ENCODE peak calls at places on chromosomes 3 and 15, in four cellular contexts. A, L, K and Q are unnamed samples.

GRCh38 chr3:147422226-147422933 is 13.2 kb downstream of the ZIC1 start:
- DNase-seq in L (no peak), A (no peak), K (no peak), Q (no peak)

GRCh38 chr3:113555138-113555537 is 22.8 kb downstream of the SIDT1 start:
- DNase-seq in L (peak; percentile 89), K (no peak), A (no peak), Q (no peak)

GRCh38 chr15:73688455-73688854 is 4.3 kb downstream of the CD276 start:
- DNase-seq in L (no peak), A (no peak), K (no peak), Q (peak; percentile 76)

GRCh38 chr15:84981711-84982300 is at the start of gene PDE8A:
- DNase-seq in K (peak; percentile 35), L (peak; percentile 40), A (no peak), Q (peak; percentile 83)

GRCh38 chr3:63824309-63824708 is 5.2 kb downstream of the C3orf49 start:
- DNase-seq in L (peak; percentile 66), K (peak; percentile 96), A (peak; percentile 76), Q (no peak)

GRCh38 chr3:89851974-89852621 is 744.7 kb downstream of the EPHA3 start:
- DNase-seq in K (no peak), L (peak; percentile 76), A (peak; percentile 72), Q (peak; percentile 17)

GRCh38 chr3:54909236-54909635 is 18.6 kb downstream of the LRTM1 start:
- DNase-seq in A (no peak), L (no peak), K (no peak), Q (no peak)

GRCh38 chr3:134795776-134796312 is 784 bp downstream of the EPHB1 start:
- DNase-seq in L (no peak), A (peak; percentile 26), K (peak; percentile 26), Q (no peak)

GRCh38 chr15:71275098-71275497 is 159.8 kb downstream of the THSD4 start:
- DNase-seq in A (peak; percentile 69), L (peak; percentile 85), K (peak; percentile 62), Q (peak; percentile 27)

GRCh38 chr15:42048821-42049200 is 28.0 kb upstream of the PLA2G4E start:
- DNase-seq in A (no peak), K (peak; percentile 14), L (no peak), Q (no peak)

GRCh38 chr15:25802285-25802830 is 60.8 kb downstream of the ATP10A start:
- DNase-seq in K (no peak), A (no peak), L (no peak), Q (no peak)

GRCh38 chr3:184716652-184717607 is 5.1 kb upstream of the MAGEF1 start:
- DNase-seq in K (no peak), A (peak; percentile 72), L (peak; percentile 64), Q (peak; percentile 29)

GRCh38 chr15:68431037-68431791 is 749 bp downstream of the ITGA11 start:
- DNase-seq in A (no peak), K (peak; percentile 4), L (no peak), Q (no peak)

GRCh38 chr15:87322845-87323244 is 933.7 kb downstream of the NTRK3 start:
- DNase-seq in A (no peak), L (no peak), K (no peak), Q (no peak)

GRCh38 chr3:189714991-189715961 is 84.1 kb downstream of the TP63 start:
- DNase-seq in A (peak; percentile 32), L (peak; percentile 84), K (no peak), Q (no peak)

GRCh38 chr3:181723064-181723463 is 11.3 kb downstream of the SOX2 start:
- DNase-seq in L (no peak), K (no peak), A (no peak), Q (no peak)

GRCh38 chr15:100687532-100688215 is 85.3 kb downstream of the ASB7 start:
- DNase-seq in L (peak; percentile 95), K (peak; percentile 17), A (peak; percentile 76), Q (no peak)

GRCh38 chr3:37526511-37526910 is 335.2 kb upstream of the CTDSPL start:
- DNase-seq in A (peak; percentile 94), K (no peak), L (no peak), Q (no peak)

GRCh38 chr3:12662593-12663310 is 1.2 kb downstream of the RAF1 start:
- DNase-seq in A (peak; percentile 45), L (peak; percentile 45), K (peak; percentile 75), Q (peak; percentile 34)

GRCh38 chr3:141217389-141217788 is 14.2 kb upstream of the PXYLP1 start:
- DNase-seq in K (no peak), L (no peak), A (no peak), Q (no peak)

GRCh38 chr3:15309662-15310335 is 22.6 kb downstream of the SH3BP5 start:
- DNase-seq in A (no peak), L (peak; percentile 61), K (peak; percentile 35), Q (no peak)

GRCh38 chr3:130702985-130703384 is 43.6 kb downstream of the PIK3R4 start:
- DNase-seq in L (no peak), A (no peak), K (no peak), Q (no peak)

GRCh38 chr15:88511161-88511560 is 35.3 kb downstream of the DET1 start:
- DNase-seq in K (no peak), L (no peak), A (no peak), Q (no peak)

DNA sequence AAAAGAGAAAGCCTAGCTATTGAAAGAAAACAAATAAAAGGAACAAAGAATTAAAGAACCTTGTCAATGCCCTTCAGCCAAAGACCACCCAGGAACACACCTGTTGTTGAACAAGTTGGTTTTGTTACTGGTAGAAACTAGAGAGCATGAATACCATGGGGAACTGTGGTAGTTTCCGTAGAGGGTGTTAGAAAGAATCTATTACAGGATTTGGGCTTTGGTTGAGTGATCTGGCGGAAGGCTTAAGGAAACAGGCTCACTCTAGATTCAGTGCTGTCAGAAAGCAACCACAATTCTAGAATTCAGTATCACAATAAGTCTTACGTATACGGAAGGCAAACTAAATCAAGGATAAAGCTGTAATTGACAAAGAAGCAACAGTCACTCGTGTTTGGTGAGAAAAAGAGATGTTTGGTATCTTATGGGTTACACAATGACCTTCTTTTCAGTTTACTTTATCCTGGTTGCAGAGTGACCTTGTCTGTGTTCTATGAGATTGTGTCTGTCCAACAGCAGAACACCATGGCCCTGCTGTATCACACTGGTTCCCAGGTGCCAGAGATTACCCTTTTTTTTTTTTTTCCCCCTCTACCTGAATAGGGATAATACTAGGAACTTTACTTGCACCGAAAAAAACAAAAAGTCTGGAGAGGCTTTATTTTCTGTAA is 265.9 kb downstream of the SHQ1 start:
- DNase-seq in K (no peak), L (no peak), A (no peak), Q (no peak)
- H2AFZ ChIP-seq in K (no peak overlapping the region), L (no peak overlapping the region), A (no peak overlapping the region), Q (no peak overlapping the region)

DNA sequence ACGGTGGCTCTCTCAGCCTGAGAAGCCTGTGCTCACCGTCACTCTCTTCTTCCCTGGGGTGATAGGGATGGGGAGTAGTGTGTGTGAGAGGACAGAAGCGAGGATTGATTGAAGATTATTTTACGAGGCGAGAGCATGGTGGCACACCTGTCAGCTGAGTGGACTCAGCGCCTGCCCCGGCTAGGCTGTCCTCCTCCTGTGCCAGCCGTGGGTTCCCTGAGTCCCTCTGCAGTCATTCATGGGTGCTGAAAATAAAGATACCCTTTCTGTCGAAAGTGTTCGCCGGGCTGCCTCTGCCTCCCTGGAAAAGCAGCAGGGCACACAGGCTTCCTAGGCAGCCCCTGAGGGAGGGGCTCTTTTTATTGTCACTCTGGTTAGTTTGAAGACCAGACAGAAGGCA is 124.1 kb downstream of the PGPEP1L start:
- DNase-seq in L (no peak), A (no peak), K (no peak), Q (no peak)
- H3K79me2 ChIP-seq in L (no peaks in the 10 kb centered on the region), A (peaks cover 4% of the 10 kb centered on the region), K (peaks cover 85% of the 10 kb centered on the region), Q (peaks cover 21% of the 10 kb centered on the region)

GRCh38 chr15:82046668-82047492 is 1.1 kb upstream of the MEX3B start:
- DNase-seq in K (peak; percentile 83), L (peak; percentile 93), A (peak; percentile 92), Q (peak; percentile 99)

GRCh38 chr15:82045892-82046667 is at the start of gene MEX3B:
- DNase-seq in K (peak; percentile 93), A (peak; percentile 98), L (peak; percentile 88), Q (peak; percentile 95)

GRCh38 chr15:82048809-82049208 is 3.0 kb upstream of the MEX3B start:
- DNase-seq in L (no peak), A (no peak), K (no peak), Q (no peak)

GRCh38 chr15:82045179-82045891 is 483 bp downstream of the MEX3B start:
- DNase-seq in K (peak; percentile 46), L (no peak), A (peak; percentile 53), Q (peak; percentile 66)

GRCh38 chr15:82047493-82048446 is 2.0 kb upstream of the MEX3B start:
- DNase-seq in K (peak; percentile 30), L (no peak), A (peak; percentile 28), Q (peak; percentile 44)
- H2AFZ ChIP-seq in K (peak overlapping the region; percentile 95), L (peak overlapping the region; percentile 60), A (peak overlapping the region; percentile 48), Q (peak overlapping the region; percentile 66)

GRCh38 chr15:75152382-75153079 is 49.2 kb upstream of the C15orf39 start:
- DNase-seq in K (no peak), A (no peak), L (no peak), Q (no peak)
- H3K79me2 ChIP-seq in K (no peaks in the 10 kb centered on the region), A (no peaks in the 10 kb centered on the region), L (no peaks in the 10 kb centered on the region), Q (no peaks in the 10 kb centered on the region)

GRCh38 chr3:142656595-142656994 is 60.4 kb downstream of the PLS1 start:
- DNase-seq in L (no peak), K (no peak), A (no peak), Q (no peak)

GRCh38 chr3:142660904-142661303 is 62.9 kb upstream of the TRPC1 start:
- DNase-seq in L (no peak), K (no peak), A (no peak), Q (no peak)

GRCh38 chr3:142657033-142657432 is 60.8 kb downstream of the PLS1 start:
- DNase-seq in L (no peak), K (no peak), A (no peak), Q (no peak)

GRCh38 chr3:142663865-142664264 is 60.0 kb upstream of the TRPC1 start:
- DNase-seq in A (no peak), L (no peak), K (no peak), Q (no peak)

DNA sequence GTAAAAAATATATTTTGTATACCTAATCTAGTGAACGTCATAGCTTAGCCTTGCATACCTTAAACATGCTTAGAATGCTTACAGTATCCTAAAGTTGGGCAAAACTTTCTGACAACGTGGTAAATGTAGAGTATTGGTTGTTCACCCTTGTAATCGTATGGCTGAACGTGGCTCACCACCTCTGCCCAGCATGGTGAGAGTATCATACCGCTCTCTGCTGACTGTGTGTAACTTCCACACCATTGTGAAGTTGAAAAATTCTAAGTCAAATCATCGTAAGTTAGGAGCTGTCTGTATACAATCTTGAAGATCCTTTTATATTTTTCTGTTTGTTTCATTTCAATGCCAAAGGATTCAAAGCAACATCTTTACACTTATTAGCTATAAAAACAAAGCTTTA is 63.5 kb upstream of the TRPC1 start:
- DNase-seq in A (no peak), L (no peak), K (no peak), Q (no peak)
- H2AFZ ChIP-seq in A (no peak overlapping the region), L (no peak overlapping the region), K (no peak overlapping the region), Q (no peak overlapping the region)